ENCODE peak calls at places on chromosome 6, in six cellular contexts. One of them, this sample, is unnamed.

GRCh38 chr6:8845691-8846090 is 410.3 kb upstream of the SLC35B3 start:
- DNase-seq in M059J: no peak
- DNase-seq in iPS-NIHi11: no peak
- DNase-seq in NCI-H1092 treated with DMSO at 0.1 percent for 48 hours: no peak
- DNase-seq in mucosa of descending colon: no peak
- DNase-seq in midbrain: no peak
- DNase-seq in this sample: no peak

GRCh38 chr6:130132286-130132701 is 90.5 kb downstream of the SAMD3 start:
- DNase-seq in M059J: no peak
- DNase-seq in iPS-NIHi11: no peak
- DNase-seq in NCI-H1092 treated with DMSO at 0.1 percent for 48 hours: no peak
- DNase-seq in mucosa of descending colon: peak
- DNase-seq in midbrain: no peak
- DNase-seq in this sample: no peak

GRCh38 chr6:156752666-156753301 is 24.4 kb upstream of the ARID1B start:
- DNase-seq in M059J: no peak
- DNase-seq in iPS-NIHi11: peak
- DNase-seq in NCI-H1092 treated with DMSO at 0.1 percent for 48 hours: no peak
- DNase-seq in mucosa of descending colon: peak
- DNase-seq in midbrain: no peak
- DNase-seq in this sample: no peak

GRCh38 chr6:89313006-89313405 is 2.1 kb downstream of the GABRR2 start:
- DNase-seq in M059J: peak
- DNase-seq in iPS-NIHi11: no peak
- DNase-seq in NCI-H1092 treated with DMSO at 0.1 percent for 48 hours: peak
- DNase-seq in mucosa of descending colon: no peak
- DNase-seq in midbrain: peak
- DNase-seq in this sample: no peak

GRCh38 chr6:53437557-53438202 is 88.9 kb upstream of the ELOVL5 start:
- DNase-seq in M059J: peak
- DNase-seq in iPS-NIHi11: peak
- DNase-seq in NCI-H1092 treated with DMSO at 0.1 percent for 48 hours: peak
- DNase-seq in mucosa of descending colon: no peak
- DNase-seq in midbrain: peak
- DNase-seq in this sample: no peak

GRCh38 chr6:45784250-45784649 is 231.4 kb downstream of the CLIC5 start:
- DNase-seq in M059J: no peak
- DNase-seq in iPS-NIHi11: no peak
- DNase-seq in NCI-H1092 treated with DMSO at 0.1 percent for 48 hours: no peak
- DNase-seq in mucosa of descending colon: no peak
- DNase-seq in midbrain: no peak
- DNase-seq in this sample: no peak

GRCh38 chr6:145015739-145016558 is 719.4 kb downstream of the EPM2A start:
- DNase-seq in M059J: peak
- DNase-seq in iPS-NIHi11: peak
- DNase-seq in NCI-H1092 treated with DMSO at 0.1 percent for 48 hours: no peak
- DNase-seq in mucosa of descending colon: no peak
- DNase-seq in midbrain: no peak
- DNase-seq in this sample: no peak

GRCh38 chr6:52527436-52527835 is 49.4 kb downstream of the TRAM2 start:
- DNase-seq in M059J: no peak
- DNase-seq in iPS-NIHi11: no peak
- DNase-seq in NCI-H1092 treated with DMSO at 0.1 percent for 48 hours: no peak
- DNase-seq in mucosa of descending colon: no peak
- DNase-seq in midbrain: no peak
- DNase-seq in this sample: no peak